ENCODE peak calls at places on chromosomes 11 and 22, in six cellular contexts. X, K, O, W, N and R are unnamed samples.

GRCh38 chr22:41857160-41857859 is 24.4 kb downstream of the SREBF2 start:
- DNase-seq in W (peak), X (peak), O (no peak), K (peak), N (peak), R (peak)

GRCh38 chr11:44780940-44781631 is 54.3 kb downstream of the TSPAN18 start:
- DNase-seq in W (no peak), K (no peak), N (no peak), O (no peak), X (no peak), R (no peak)

GRCh38 chr11:61966673-61967176 is 709 bp downstream of the FTH1 start:
- DNase-seq in K (peak), X (no peak), W (no peak), O (no peak), N (no peak), R (peak)

GRCh38 chr22:36731916-36732315 is 28.4 kb upstream of the CACNG2 start:
- DNase-seq in N (no peak), K (no peak), O (no peak), W (no peak), X (no peak), R (no peak)

GRCh38 chr11:8631395-8632110 is 37.5 kb upstream of the STK33 start:
- DNase-seq in N (no peak), W (no peak), X (peak), K (peak), O (peak), R (no peak)

GRCh38 chr11:44979536-44980399 is 29.1 kb upstream of the TP53I11 start:
- DNase-seq in N (no peak), W (no peak), O (no peak), X (peak), K (no peak), R (no peak)

GRCh38 chr11:11171285-11171684 is 181.8 kb downstream of the CSNK2A3 start:
- DNase-seq in O (no peak), X (no peak), W (no peak), N (no peak), K (no peak), R (no peak)

GRCh38 chr11:75328426-75329277 is 22.8 kb downstream of the ARRB1 start:
- DNase-seq in O (no peak), W (peak), K (peak), X (peak), N (peak), R (peak)

GRCh38 chr11:129814244-129814992 is 1.2 kb upstream of the TMEM45B start:
- DNase-seq in X (no peak), N (peak), W (peak), O (no peak), K (no peak), R (peak)

GRCh38 chr11:110027627-110028371 is 65.4 kb upstream of the ZC3H12C start:
- DNase-seq in W (no peak), O (no peak), K (no peak), N (no peak), X (no peak), R (no peak)

GRCh38 chr11:59668188-59668949 is 468 bp downstream of the PATL1 start:
- DNase-seq in N (peak), K (peak), W (peak), O (no peak), X (peak), R (no peak)

GRCh38 chr11:76838422-76839068 is 22.2 kb upstream of the ACER3 start:
- DNase-seq in W (no peak), K (peak), O (no peak), N (no peak), X (peak), R (no peak)

GRCh38 chr11:46696212-46696558 is 4.2 kb downstream of the ARHGAP1 start:
- DNase-seq in N (no peak), O (no peak), K (no peak), W (no peak), X (no peak), R (no peak)

GRCh38 chr22:19292262-19293230 is 1.0 kb upstream of the CLTCL1 start:
- DNase-seq in X (no peak), N (no peak), K (peak), W (peak), O (no peak), R (no peak)

GRCh38 chr11:45051621-45052020 is 94.8 kb upstream of the PRDM11 start:
- DNase-seq in W (no peak), K (no peak), O (no peak), N (no peak), X (no peak), R (no peak)

GRCh38 chr11:111063711-111064110 is 181.8 kb upstream of the POU2AF2 start:
- DNase-seq in W (no peak), K (peak), O (no peak), X (no peak), N (no peak), R (no peak)

GRCh38 chr11:43751726-43752125 is 71.2 kb downstream of the HSD17B12 start:
- DNase-seq in O (no peak), W (no peak), X (no peak), K (no peak), N (no peak), R (no peak)

GRCh38 chr22:24230911-24231656 is 13.8 kb downstream of the GGT5 start:
- DNase-seq in K (no peak), W (peak), N (peak), X (peak), O (no peak), R (peak)

GRCh38 chr11:111064118-111064517 is 181.4 kb upstream of the POU2AF2 start:
- DNase-seq in X (no peak), N (no peak), O (no peak), W (no peak), K (peak), R (no peak)

GRCh38 chr11:20544536-20545237 is 54.7 kb upstream of the SLC6A5 start:
- DNase-seq in O (no peak), W (no peak), N (no peak), K (no peak), X (no peak), R (no peak)

GRCh38 chr11:128603752-128604472 is 16.6 kb upstream of the ETS1 start:
- DNase-seq in X (no peak), O (no peak), K (no peak), N (no peak), W (no peak), R (no peak)

GRCh38 chr22:38239101-38239761 is 33.6 kb downstream of the TMEM184B start:
- DNase-seq in X (peak), W (no peak), K (peak), N (no peak), O (no peak), R (no peak)

GRCh38 chr11:59158206-59159068 is 13.5 kb upstream of the DTX4 start:
- DNase-seq in X (peak), O (peak), N (peak), W (peak), K (peak), R (peak)

GRCh38 chr11:63512816-63513215 is 6.9 kb downstream of the LGALS12 start:
- DNase-seq in X (no peak), W (no peak), O (no peak), K (no peak), N (no peak), R (no peak)

GRCh38 chr11:30314625-30315024 is 8.3 kb upstream of the ARL14EP start:
- DNase-seq in W (no peak), K (no peak), O (no peak), X (peak), N (no peak), R (no peak)

GRCh38 chr11:104089481-104089880 is 53.0 kb downstream of the DDI1 start:
- DNase-seq in K (no peak), N (no peak), O (no peak), X (peak), W (no peak), R (no peak)

GRCh38 chr11:67293090-67293489 is 4.0 kb downstream of the ANKRD13D start:
- DNase-seq in K (peak), N (no peak), O (no peak), X (peak), W (no peak), R (no peak)

GRCh38 chr11:70158201-70158600 is 44.9 kb upstream of the FADD start:
- DNase-seq in W (no peak), O (no peak), K (no peak), N (no peak), X (peak), R (no peak)

GRCh38 chr11:126284829-126285228 is 1.9 kb downstream of the TIRAP start:
- DNase-seq in X (peak), O (peak), W (peak), N (peak), K (peak), R (peak)

GRCh38 chr22:41782316-41782715 is 18.2 kb upstream of the CCDC134 start:
- DNase-seq in X (no peak), N (no peak), K (no peak), W (peak), O (no peak), R (peak)

GRCh38 chr11:110587972-110588371 is 124.3 kb downstream of the ARHGAP20 start:
- DNase-seq in X (no peak), N (no peak), K (no peak), O (peak), W (no peak), R (no peak)

GRCh38 chr11:11982975-11983374 is 25.5 kb downstream of the DKK3 start:
- DNase-seq in K (peak), O (no peak), X (no peak), N (no peak), W (no peak), R (no peak)

GRCh38 chr11:65500262-65501004 is 1.6 kb downstream of the MALAT1 start:
- DNase-seq in K (peak), N (no peak), X (peak), W (no peak), O (no peak), R (peak)

GRCh38 chr11:132772712-132773545 is 759.4 kb downstream of the OPCML start:
- DNase-seq in O (no peak), N (no peak), X (no peak), K (peak), W (no peak), R (peak)